ENCODE peak calls at places on chromosomes 4 and X, in five cellular contexts. One of them, this sample, is unnamed.

GRCh38 chr4:2937986-2938385 is 25.2 kb downstream of the NOP14 start:
- DNase-seq in stimulated activated naive CD8-positive, alpha-beta T cell treated with anti-CD3 and anti-CD28 coated beads, Interleukin-15, amount 100 ng/mL, for 72 hours: no peak
- DNase-seq in NCI-H345: no peak
- DNase-seq in iris pigment epithelial cell: no peak
- DNase-seq in SJSA1: no peak
- DNase-seq in this sample: no peak

GRCh38 chrX:39144965-39145364 is 343.7 kb downstream of the MID1IP1 start:
- DNase-seq in stimulated activated naive CD8-positive, alpha-beta T cell treated with anti-CD3 and anti-CD28 coated beads, Interleukin-15, amount 100 ng/mL, for 72 hours: no peak
- DNase-seq in NCI-H345: no peak
- DNase-seq in iris pigment epithelial cell: no peak
- DNase-seq in SJSA1: no peak
- DNase-seq in this sample: no peak

GRCh38 chr4:152220201-152220666 is 315.7 kb downstream of the FBXW7 start:
- DNase-seq in stimulated activated naive CD8-positive, alpha-beta T cell treated with anti-CD3 and anti-CD28 coated beads, Interleukin-15, amount 100 ng/mL, for 72 hours: no peak
- DNase-seq in NCI-H345: no peak
- DNase-seq in iris pigment epithelial cell: no peak
- DNase-seq in SJSA1: no peak
- DNase-seq in this sample: no peak

GRCh38 chr4:11011249-11011648 is 326.7 kb upstream of the CLNK start:
- DNase-seq in stimulated activated naive CD8-positive, alpha-beta T cell treated with anti-CD3 and anti-CD28 coated beads, Interleukin-15, amount 100 ng/mL, for 72 hours: no peak
- DNase-seq in NCI-H345: no peak
- DNase-seq in iris pigment epithelial cell: no peak
- DNase-seq in SJSA1: no peak
- DNase-seq in this sample: peak

GRCh38 chr4:8322794-8323704 is 53.5 kb downstream of the HTRA3 start:
- DNase-seq in stimulated activated naive CD8-positive, alpha-beta T cell treated with anti-CD3 and anti-CD28 coated beads, Interleukin-15, amount 100 ng/mL, for 72 hours: no peak
- DNase-seq in NCI-H345: no peak
- DNase-seq in iris pigment epithelial cell: no peak
- DNase-seq in SJSA1: no peak
- DNase-seq in this sample: no peak

GRCh38 chrX:46912673-46913491 is 661 bp downstream of the JADE3 start:
- DNase-seq in stimulated activated naive CD8-positive, alpha-beta T cell treated with anti-CD3 and anti-CD28 coated beads, Interleukin-15, amount 100 ng/mL, for 72 hours: peak
- DNase-seq in NCI-H345: peak
- DNase-seq in iris pigment epithelial cell: peak
- DNase-seq in SJSA1: peak
- DNase-seq in this sample: no peak

GRCh38 chr4:183503497-183504063 is 1.3 kb upstream of the ING2 start:
- DNase-seq in stimulated activated naive CD8-positive, alpha-beta T cell treated with anti-CD3 and anti-CD28 coated beads, Interleukin-15, amount 100 ng/mL, for 72 hours: no peak
- DNase-seq in NCI-H345: peak
- DNase-seq in iris pigment epithelial cell: no peak
- DNase-seq in SJSA1: no peak
- DNase-seq in this sample: no peak

GRCh38 chr4:16225139-16225538 is 1.1 kb downstream of the TAPT1 start:
- DNase-seq in stimulated activated naive CD8-positive, alpha-beta T cell treated with anti-CD3 and anti-CD28 coated beads, Interleukin-15, amount 100 ng/mL, for 72 hours: no peak
- DNase-seq in NCI-H345: no peak
- DNase-seq in iris pigment epithelial cell: peak
- DNase-seq in SJSA1: no peak
- DNase-seq in this sample: no peak

GRCh38 chr4:139773560-139774318 is 108.1 kb downstream of the MGST2 start:
- DNase-seq in stimulated activated naive CD8-positive, alpha-beta T cell treated with anti-CD3 and anti-CD28 coated beads, Interleukin-15, amount 100 ng/mL, for 72 hours: no peak
- DNase-seq in NCI-H345: peak
- DNase-seq in iris pigment epithelial cell: no peak
- DNase-seq in SJSA1: no peak
- DNase-seq in this sample: no peak

GRCh38 chr4:1052231-1052671 is 40.8 kb downstream of the FGFRL1 start:
- DNase-seq in stimulated activated naive CD8-positive, alpha-beta T cell treated with anti-CD3 and anti-CD28 coated beads, Interleukin-15, amount 100 ng/mL, for 72 hours: no peak
- DNase-seq in NCI-H345: no peak
- DNase-seq in iris pigment epithelial cell: no peak
- DNase-seq in SJSA1: no peak
- DNase-seq in this sample: no peak

GRCh38 chrX:38627683-38628082 is 66.3 kb downstream of the TSPAN7 start:
- DNase-seq in stimulated activated naive CD8-positive, alpha-beta T cell treated with anti-CD3 and anti-CD28 coated beads, Interleukin-15, amount 100 ng/mL, for 72 hours: peak
- DNase-seq in NCI-H345: no peak
- DNase-seq in iris pigment epithelial cell: peak
- DNase-seq in SJSA1: no peak
- DNase-seq in this sample: no peak

GRCh38 chr4:55851885-55852284 is 1.6 kb upstream of the EXOC1 start:
- DNase-seq in stimulated activated naive CD8-positive, alpha-beta T cell treated with anti-CD3 and anti-CD28 coated beads, Interleukin-15, amount 100 ng/mL, for 72 hours: peak
- DNase-seq in NCI-H345: no peak
- DNase-seq in iris pigment epithelial cell: no peak
- DNase-seq in SJSA1: no peak
- DNase-seq in this sample: no peak

GRCh38 chr4:3045500-3045850 is 28.9 kb downstream of the HTT-AS start:
- DNase-seq in stimulated activated naive CD8-positive, alpha-beta T cell treated with anti-CD3 and anti-CD28 coated beads, Interleukin-15, amount 100 ng/mL, for 72 hours: peak
- DNase-seq in NCI-H345: no peak
- DNase-seq in iris pigment epithelial cell: peak
- DNase-seq in SJSA1: peak
- DNase-seq in this sample: no peak

GRCh38 chr4:1856920-1857699 is 1.2 kb upstream of the LETM1 start:
- DNase-seq in stimulated activated naive CD8-positive, alpha-beta T cell treated with anti-CD3 and anti-CD28 coated beads, Interleukin-15, amount 100 ng/mL, for 72 hours: no peak
- DNase-seq in NCI-H345: no peak
- DNase-seq in iris pigment epithelial cell: no peak
- DNase-seq in SJSA1: no peak
- DNase-seq in this sample: no peak

GRCh38 chr4:89653012-89653411 is 183.9 kb downstream of the SNCA start:
- DNase-seq in stimulated activated naive CD8-positive, alpha-beta T cell treated with anti-CD3 and anti-CD28 coated beads, Interleukin-15, amount 100 ng/mL, for 72 hours: no peak
- DNase-seq in NCI-H345: peak
- DNase-seq in iris pigment epithelial cell: no peak
- DNase-seq in SJSA1: no peak
- DNase-seq in this sample: no peak

GRCh38 chr4:78457751-78458150 is 93.8 kb upstream of the ANXA3 start:
- DNase-seq in stimulated activated naive CD8-positive, alpha-beta T cell treated with anti-CD3 and anti-CD28 coated beads, Interleukin-15, amount 100 ng/mL, for 72 hours: no peak
- DNase-seq in NCI-H345: no peak
- DNase-seq in iris pigment epithelial cell: no peak
- DNase-seq in SJSA1: no peak
- DNase-seq in this sample: no peak

GRCh38 chr4:88964450-88964849 is 92.5 kb downstream of the FAM13A start:
- DNase-seq in stimulated activated naive CD8-positive, alpha-beta T cell treated with anti-CD3 and anti-CD28 coated beads, Interleukin-15, amount 100 ng/mL, for 72 hours: no peak
- DNase-seq in NCI-H345: peak
- DNase-seq in iris pigment epithelial cell: no peak
- DNase-seq in SJSA1: peak
- DNase-seq in this sample: no peak

GRCh38 chrX:150856101-150856500 is 42.4 kb downstream of the CD99L2 start:
- DNase-seq in stimulated activated naive CD8-positive, alpha-beta T cell treated with anti-CD3 and anti-CD28 coated beads, Interleukin-15, amount 100 ng/mL, for 72 hours: no peak
- DNase-seq in NCI-H345: no peak
- DNase-seq in iris pigment epithelial cell: peak
- DNase-seq in SJSA1: no peak
- DNase-seq in this sample: no peak

GRCh38 chr4:113579360-113579759 is 182.2 kb downstream of the CAMK2D start:
- DNase-seq in stimulated activated naive CD8-positive, alpha-beta T cell treated with anti-CD3 and anti-CD28 coated beads, Interleukin-15, amount 100 ng/mL, for 72 hours: no peak
- DNase-seq in NCI-H345: no peak
- DNase-seq in iris pigment epithelial cell: no peak
- DNase-seq in SJSA1: no peak
- DNase-seq in this sample: no peak

GRCh38 chr4:148007789-148008188 is 275.9 kb downstream of the ARHGAP10 start:
- DNase-seq in stimulated activated naive CD8-positive, alpha-beta T cell treated with anti-CD3 and anti-CD28 coated beads, Interleukin-15, amount 100 ng/mL, for 72 hours: no peak
- DNase-seq in NCI-H345: no peak
- DNase-seq in iris pigment epithelial cell: peak
- DNase-seq in SJSA1: no peak
- DNase-seq in this sample: no peak

GRCh38 chrX:39808471-39808917 is 289.3 kb downstream of the BCOR start:
- DNase-seq in stimulated activated naive CD8-positive, alpha-beta T cell treated with anti-CD3 and anti-CD28 coated beads, Interleukin-15, amount 100 ng/mL, for 72 hours: no peak
- DNase-seq in NCI-H345: no peak
- DNase-seq in iris pigment epithelial cell: peak
- DNase-seq in SJSA1: peak
- DNase-seq in this sample: no peak

GRCh38 chrX:69063486-69063885 is 101.8 kb downstream of the PJA1 start:
- DNase-seq in stimulated activated naive CD8-positive, alpha-beta T cell treated with anti-CD3 and anti-CD28 coated beads, Interleukin-15, amount 100 ng/mL, for 72 hours: no peak
- DNase-seq in NCI-H345: no peak
- DNase-seq in iris pigment epithelial cell: no peak
- DNase-seq in SJSA1: no peak
- DNase-seq in this sample: no peak

GRCh38 chrX:122046226-122046625 is 998.8 kb downstream of the GLUD2 start:
- DNase-seq in stimulated activated naive CD8-positive, alpha-beta T cell treated with anti-CD3 and anti-CD28 coated beads, Interleukin-15, amount 100 ng/mL, for 72 hours: no peak
- DNase-seq in NCI-H345: no peak
- DNase-seq in iris pigment epithelial cell: peak
- DNase-seq in SJSA1: no peak
- DNase-seq in this sample: no peak

GRCh38 chr4:182175788-182176519 is 67.2 kb upstream of the TENM3 start:
- DNase-seq in stimulated activated naive CD8-positive, alpha-beta T cell treated with anti-CD3 and anti-CD28 coated beads, Interleukin-15, amount 100 ng/mL, for 72 hours: no peak
- DNase-seq in NCI-H345: no peak
- DNase-seq in iris pigment epithelial cell: no peak
- DNase-seq in SJSA1: no peak
- DNase-seq in this sample: no peak

GRCh38 chr4:56086073-56086521 is 137.4 kb downstream of the CEP135 start:
- DNase-seq in stimulated activated naive CD8-positive, alpha-beta T cell treated with anti-CD3 and anti-CD28 coated beads, Interleukin-15, amount 100 ng/mL, for 72 hours: no peak
- DNase-seq in NCI-H345: peak
- DNase-seq in iris pigment epithelial cell: no peak
- DNase-seq in SJSA1: no peak
- DNase-seq in this sample: no peak

GRCh38 chr4:40086421-40086820 is 29.8 kb downstream of the N4BP2 start:
- DNase-seq in stimulated activated naive CD8-positive, alpha-beta T cell treated with anti-CD3 and anti-CD28 coated beads, Interleukin-15, amount 100 ng/mL, for 72 hours: no peak
- DNase-seq in NCI-H345: no peak
- DNase-seq in iris pigment epithelial cell: no peak
- DNase-seq in SJSA1: no peak
- DNase-seq in this sample: no peak

GRCh38 chrX:47143894-47144625 is 442 bp downstream of the NDUFB11 start:
- DNase-seq in stimulated activated naive CD8-positive, alpha-beta T cell treated with anti-CD3 and anti-CD28 coated beads, Interleukin-15, amount 100 ng/mL, for 72 hours: no peak
- DNase-seq in NCI-H345: peak
- DNase-seq in iris pigment epithelial cell: peak
- DNase-seq in SJSA1: peak
- DNase-seq in this sample: no peak

GRCh38 chrX:129769467-129770154 is 10.1 kb upstream of the SASH3 start:
- DNase-seq in stimulated activated naive CD8-positive, alpha-beta T cell treated with anti-CD3 and anti-CD28 coated beads, Interleukin-15, amount 100 ng/mL, for 72 hours: no peak
- DNase-seq in NCI-H345: no peak
- DNase-seq in iris pigment epithelial cell: no peak
- DNase-seq in SJSA1: no peak
- DNase-seq in this sample: no peak

GRCh38 chr4:32073542-32073941 is 1353.4 kb downstream of the PCDH7 start:
- DNase-seq in stimulated activated naive CD8-positive, alpha-beta T cell treated with anti-CD3 and anti-CD28 coated beads, Interleukin-15, amount 100 ng/mL, for 72 hours: no peak
- DNase-seq in NCI-H345: no peak
- DNase-seq in iris pigment epithelial cell: no peak
- DNase-seq in SJSA1: no peak
- DNase-seq in this sample: no peak

GRCh38 chr4:145934434-145935047 is 4.1 kb downstream of the ZNF827 start:
- DNase-seq in stimulated activated naive CD8-positive, alpha-beta T cell treated with anti-CD3 and anti-CD28 coated beads, Interleukin-15, amount 100 ng/mL, for 72 hours: no peak
- DNase-seq in NCI-H345: no peak
- DNase-seq in iris pigment epithelial cell: no peak
- DNase-seq in SJSA1: no peak
- DNase-seq in this sample: no peak

GRCh38 chr4:176467011-176467410 is 147.2 kb downstream of the SPCS3 start:
- DNase-seq in stimulated activated naive CD8-positive, alpha-beta T cell treated with anti-CD3 and anti-CD28 coated beads, Interleukin-15, amount 100 ng/mL, for 72 hours: no peak
- DNase-seq in NCI-H345: no peak
- DNase-seq in iris pigment epithelial cell: no peak
- DNase-seq in SJSA1: no peak
- DNase-seq in this sample: no peak

GRCh38 chrX:39753296-39753996 is 344.3 kb downstream of the BCOR start:
- DNase-seq in stimulated activated naive CD8-positive, alpha-beta T cell treated with anti-CD3 and anti-CD28 coated beads, Interleukin-15, amount 100 ng/mL, for 72 hours: no peak
- DNase-seq in NCI-H345: peak
- DNase-seq in iris pigment epithelial cell: peak
- DNase-seq in SJSA1: peak
- DNase-seq in this sample: no peak